ENCODE peak calls at places on chromosomes 1 and 21, in six cellular contexts. One of them, this sample, is unnamed. For H3K4me1, the result is how much of the 10 kb centered on the place peaks cover.

GRCh38 chr1:200897188-200897710 is 2.5 kb downstream of the INAVA start:
- DNase-seq in hepatocyte: peak
- DNase-seq in heart left ventricle: no peak
- DNase-seq in thoracic aorta: no peak
- DNase-seq in CD4-positive, alpha-beta memory T cell: no peak
- DNase-seq in astrocyte: no peak
- DNase-seq in this sample: no peak

GRCh38 chr21:38487906-38488639 is 10.2 kb downstream of the ERG start:
- DNase-seq in hepatocyte: no peak
- DNase-seq in heart left ventricle: no peak
- DNase-seq in thoracic aorta: no peak
- DNase-seq in CD4-positive, alpha-beta memory T cell: no peak
- DNase-seq in astrocyte: no peak
- DNase-seq in this sample: no peak

GRCh38 chr21:45276620-45277019 is 11.1 kb downstream of the POFUT2 start:
- DNase-seq in hepatocyte: no peak
- DNase-seq in heart left ventricle: no peak
- DNase-seq in thoracic aorta: no peak
- DNase-seq in CD4-positive, alpha-beta memory T cell: no peak
- DNase-seq in astrocyte: no peak
- DNase-seq in this sample: no peak

GRCh38 chr1:24383381-24383940 is 30.1 kb downstream of the STPG1 start:
- DNase-seq in hepatocyte: no peak
- DNase-seq in heart left ventricle: no peak
- DNase-seq in thoracic aorta: no peak
- DNase-seq in CD4-positive, alpha-beta memory T cell: no peak
- DNase-seq in astrocyte: no peak
- DNase-seq in this sample: no peak

GRCh38 chr1:234111458-234112142 is 207.1 kb downstream of the SLC35F3 start:
- DNase-seq in hepatocyte: peak
- DNase-seq in heart left ventricle: no peak
- DNase-seq in thoracic aorta: no peak
- DNase-seq in CD4-positive, alpha-beta memory T cell: no peak
- DNase-seq in astrocyte: peak
- DNase-seq in this sample: no peak

GRCh38 chr1:54460861-54461382 is 54.7 kb upstream of the SSBP3 start:
- DNase-seq in hepatocyte: no peak
- DNase-seq in heart left ventricle: no peak
- DNase-seq in thoracic aorta: no peak
- DNase-seq in CD4-positive, alpha-beta memory T cell: no peak
- DNase-seq in astrocyte: no peak
- DNase-seq in this sample: no peak

GRCh38 chr1:156608036-156608674 is 6.9 kb upstream of the GPATCH4 start:
- DNase-seq in hepatocyte: peak
- DNase-seq in heart left ventricle: peak
- DNase-seq in thoracic aorta: no peak
- DNase-seq in CD4-positive, alpha-beta memory T cell: peak
- DNase-seq in astrocyte: peak
- DNase-seq in this sample: no peak

GRCh38 chr1:41412748-41413147 is 51.5 kb downstream of the FOXO6 start:
- DNase-seq in hepatocyte: no peak
- DNase-seq in heart left ventricle: no peak
- DNase-seq in thoracic aorta: no peak
- DNase-seq in CD4-positive, alpha-beta memory T cell: no peak
- DNase-seq in astrocyte: no peak
- DNase-seq in this sample: no peak

GRCh38 chr1:40944841-40945430 is 34.6 kb upstream of the CTPS1 start:
- DNase-seq in hepatocyte: no peak
- DNase-seq in heart left ventricle: no peak
- DNase-seq in thoracic aorta: no peak
- DNase-seq in CD4-positive, alpha-beta memory T cell: no peak
- DNase-seq in astrocyte: peak
- DNase-seq in this sample: no peak

GRCh38 chr1:107789817-107790609 is 175.0 kb downstream of the VAV3 start:
- DNase-seq in hepatocyte: no peak
- DNase-seq in heart left ventricle: no peak
- DNase-seq in thoracic aorta: no peak
- DNase-seq in CD4-positive, alpha-beta memory T cell: no peak
- DNase-seq in astrocyte: no peak
- DNase-seq in this sample: no peak

GRCh38 chr21:35529141-35529863 is 480.2 kb upstream of the RUNX1 start:
- DNase-seq in hepatocyte: peak
- DNase-seq in heart left ventricle: no peak
- DNase-seq in thoracic aorta: no peak
- DNase-seq in CD4-positive, alpha-beta memory T cell: peak
- DNase-seq in astrocyte: peak
- DNase-seq in this sample: no peak

GRCh38 chr1:27520651-27521050 is 30.7 kb upstream of the WASF2 start:
- DNase-seq in hepatocyte: no peak
- DNase-seq in heart left ventricle: no peak
- DNase-seq in thoracic aorta: no peak
- DNase-seq in CD4-positive, alpha-beta memory T cell: no peak
- DNase-seq in astrocyte: no peak
- DNase-seq in this sample: no peak
- H3K27ac ChIP-seq in hepatocyte: peak
- H3K27ac ChIP-seq in heart left ventricle: peak
- H3K27ac ChIP-seq in thoracic aorta: peak
- H3K27ac ChIP-seq in CD4-positive, alpha-beta memory T cell: peak
- H3K27ac ChIP-seq in astrocyte: no peak
- H3K27ac ChIP-seq in this sample: peak

GRCh38 chr1:187763976-187764375 is 935.2 kb downstream of the PLA2G4A start:
- DNase-seq in hepatocyte: no peak
- DNase-seq in heart left ventricle: no peak
- DNase-seq in thoracic aorta: no peak
- DNase-seq in CD4-positive, alpha-beta memory T cell: no peak
- DNase-seq in astrocyte: peak
- DNase-seq in this sample: no peak
- H3K4me1 ChIP-seq in hepatocyte: under half
- H3K4me1 ChIP-seq in heart left ventricle: under half
- H3K4me1 ChIP-seq in thoracic aorta: under half
- H3K4me1 ChIP-seq in CD4-positive, alpha-beta memory T cell: under half
- H3K4me1 ChIP-seq in astrocyte: under half
- H3K4me1 ChIP-seq in this sample: under half

GRCh38 chr1:39691383-39692151 is at the start of gene HPCAL4:
- DNase-seq in hepatocyte: peak
- DNase-seq in heart left ventricle: peak
- DNase-seq in thoracic aorta: peak
- DNase-seq in CD4-positive, alpha-beta memory T cell: peak
- DNase-seq in astrocyte: peak
- DNase-seq in this sample: peak

GRCh38 chr1:39690225-39690624 is 1.0 kb downstream of the HPCAL4 start:
- DNase-seq in hepatocyte: no peak
- DNase-seq in heart left ventricle: no peak
- DNase-seq in thoracic aorta: no peak
- DNase-seq in CD4-positive, alpha-beta memory T cell: no peak
- DNase-seq in astrocyte: no peak
- DNase-seq in this sample: no peak

GRCh38 chr1:39694026-39694425 is 2.8 kb upstream of the HPCAL4 start:
- DNase-seq in hepatocyte: no peak
- DNase-seq in heart left ventricle: no peak
- DNase-seq in thoracic aorta: no peak
- DNase-seq in CD4-positive, alpha-beta memory T cell: no peak
- DNase-seq in astrocyte: no peak
- DNase-seq in this sample: no peak

GRCh38 chr1:39690943-39691382 is 270 bp downstream of the HPCAL4 start:
- DNase-seq in hepatocyte: no peak
- DNase-seq in heart left ventricle: no peak
- DNase-seq in thoracic aorta: no peak
- DNase-seq in CD4-positive, alpha-beta memory T cell: no peak
- DNase-seq in astrocyte: no peak
- DNase-seq in this sample: no peak

GRCh38 chr1:39692152-39693064 is 1.2 kb upstream of the HPCAL4 start:
- DNase-seq in hepatocyte: no peak
- DNase-seq in heart left ventricle: no peak
- DNase-seq in thoracic aorta: no peak
- DNase-seq in CD4-positive, alpha-beta memory T cell: no peak
- DNase-seq in astrocyte: no peak
- DNase-seq in this sample: peak
- H3K4me3 ChIP-seq in hepatocyte: no peak
- H3K4me3 ChIP-seq in heart left ventricle: peak
- H3K4me3 ChIP-seq in thoracic aorta: peak
- H3K4me3 ChIP-seq in CD4-positive, alpha-beta memory T cell: peak
- H3K4me3 ChIP-seq in astrocyte: peak
- H3K4me3 ChIP-seq in this sample: peak

DNA sequence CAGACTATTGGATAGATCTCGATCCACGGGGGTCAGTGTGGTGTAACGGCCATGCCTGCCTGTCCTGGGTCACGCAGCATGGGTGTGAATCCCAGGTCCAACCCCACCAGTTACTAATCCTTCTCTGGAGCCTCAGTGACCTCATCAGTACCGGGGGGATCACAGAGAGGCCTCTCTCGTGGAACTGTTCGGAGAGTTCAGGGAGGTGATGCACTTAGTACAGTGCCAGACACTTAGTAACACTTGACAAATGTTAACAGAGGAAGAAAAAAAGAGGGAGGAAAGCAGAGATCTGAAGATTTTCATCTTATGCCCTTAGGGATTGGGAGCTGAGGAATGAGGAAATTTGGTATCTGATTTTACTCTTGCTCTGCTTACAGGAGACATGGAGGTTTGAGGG is 2.9 kb downstream of the ABCA4 start:
- DNase-seq in hepatocyte: no peak
- DNase-seq in heart left ventricle: no peak
- DNase-seq in thoracic aorta: no peak
- DNase-seq in CD4-positive, alpha-beta memory T cell: no peak
- DNase-seq in astrocyte: no peak
- DNase-seq in this sample: no peak
- H3K27ac ChIP-seq in hepatocyte: peak
- H3K27ac ChIP-seq in heart left ventricle: no peak
- H3K27ac ChIP-seq in thoracic aorta: no peak
- H3K27ac ChIP-seq in CD4-positive, alpha-beta memory T cell: no peak
- H3K27ac ChIP-seq in astrocyte: no peak
- H3K27ac ChIP-seq in this sample: no peak

DNA sequence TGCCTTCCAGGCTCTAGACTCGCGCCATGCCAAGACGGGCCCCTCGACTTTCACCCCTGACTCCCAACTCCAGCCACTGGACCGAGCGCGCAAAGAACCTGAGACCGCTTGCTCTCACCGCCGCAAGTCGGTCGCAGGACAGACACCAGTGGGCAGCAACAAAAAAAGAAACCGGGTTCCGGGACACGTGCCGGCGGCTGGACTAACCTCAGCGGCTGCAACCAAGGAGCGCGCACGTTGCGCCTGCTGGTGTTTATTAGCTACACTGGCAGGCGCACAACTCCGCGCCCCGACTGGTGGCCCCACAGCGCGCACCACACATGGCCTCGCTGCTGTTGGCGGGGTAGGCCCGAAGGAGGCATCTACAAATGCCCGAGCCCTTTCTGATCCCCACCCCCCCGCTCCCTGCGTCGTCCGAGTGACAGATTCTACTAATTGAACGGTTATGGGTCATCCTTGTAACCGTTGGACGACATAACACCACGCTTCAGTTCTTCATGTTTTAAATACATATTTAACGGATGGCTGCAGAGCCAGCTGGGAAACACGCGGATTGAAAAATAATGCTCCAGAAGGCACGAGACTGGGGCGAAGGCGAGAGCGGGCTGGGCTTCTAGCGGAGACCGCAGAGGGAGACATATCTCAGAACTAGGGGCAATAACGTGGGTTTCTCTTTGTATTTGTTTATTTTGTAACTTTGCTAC is 2.0 kb upstream of the OLIG2 start:
- DNase-seq in hepatocyte: no peak
- DNase-seq in heart left ventricle: no peak
- DNase-seq in thoracic aorta: no peak
- DNase-seq in CD4-positive, alpha-beta memory T cell: no peak
- DNase-seq in astrocyte: no peak
- DNase-seq in this sample: no peak
- H3K4me1 ChIP-seq in hepatocyte: under half
- H3K4me1 ChIP-seq in heart left ventricle: under half
- H3K4me1 ChIP-seq in thoracic aorta: under half
- H3K4me1 ChIP-seq in CD4-positive, alpha-beta memory T cell: half or more
- H3K4me1 ChIP-seq in astrocyte: under half
- H3K4me1 ChIP-seq in this sample: half or more

GRCh38 chr1:84753516-84754375 is 63.5 kb upstream of the SSX2IP start:
- DNase-seq in hepatocyte: peak
- DNase-seq in heart left ventricle: peak
- DNase-seq in thoracic aorta: no peak
- DNase-seq in CD4-positive, alpha-beta memory T cell: peak
- DNase-seq in astrocyte: peak
- DNase-seq in this sample: peak
- H3K4me3 ChIP-seq in hepatocyte: no peak
- H3K4me3 ChIP-seq in heart left ventricle: no peak
- H3K4me3 ChIP-seq in thoracic aorta: no peak
- H3K4me3 ChIP-seq in CD4-positive, alpha-beta memory T cell: no peak
- H3K4me3 ChIP-seq in astrocyte: no peak
- H3K4me3 ChIP-seq in this sample: no peak

GRCh38 chr1:44031900-44032817 is 897 bp upstream of the SLC6A9 start:
- DNase-seq in hepatocyte: no peak
- DNase-seq in heart left ventricle: no peak
- DNase-seq in thoracic aorta: no peak
- DNase-seq in CD4-positive, alpha-beta memory T cell: no peak
- DNase-seq in astrocyte: no peak
- DNase-seq in this sample: no peak
- H3K27ac ChIP-seq in hepatocyte: peak
- H3K27ac ChIP-seq in heart left ventricle: peak
- H3K27ac ChIP-seq in thoracic aorta: peak
- H3K27ac ChIP-seq in CD4-positive, alpha-beta memory T cell: no peak
- H3K27ac ChIP-seq in astrocyte: no peak
- H3K27ac ChIP-seq in this sample: peak

GRCh38 chr1:111599781-111600180 is 19.8 kb upstream of the RAP1A start:
- DNase-seq in hepatocyte: no peak
- DNase-seq in heart left ventricle: no peak
- DNase-seq in thoracic aorta: no peak
- DNase-seq in CD4-positive, alpha-beta memory T cell: no peak
- DNase-seq in astrocyte: no peak
- DNase-seq in this sample: no peak
- H3K4me1 ChIP-seq in hepatocyte: under half
- H3K4me1 ChIP-seq in heart left ventricle: under half
- H3K4me1 ChIP-seq in thoracic aorta: under half
- H3K4me1 ChIP-seq in CD4-positive, alpha-beta memory T cell: half or more
- H3K4me1 ChIP-seq in astrocyte: under half
- H3K4me1 ChIP-seq in this sample: half or more

This sample was measured in effector memory CD4-positive, alpha-beta T cell.